ENCODE peak calls at places on chromosomes 5 and 9, in five cellular contexts. X, J, L, V and H are unnamed samples.
A peak's percentile ranks its signal among the peaks of the same experiment; 100 is the strongest.

GRCh38 chr5:128537306-128537998 is 593 bp downstream of the FBN2 start:
- DNase-seq in J (peak; percentile 9), L (no peak), V (peak; percentile 19), X (no peak), H (no peak)

GRCh38 chr5:142952236-142952635 is 182.1 kb downstream of the ARHGAP26 start:
- DNase-seq in J (no peak), X (no peak), L (no peak), V (no peak), H (no peak)

GRCh38 chr5:161283296-161283695 is 263.2 kb downstream of the GABRB2 start:
- DNase-seq in J (no peak), V (no peak), X (no peak), L (no peak), H (no peak)

GRCh38 chr5:126178521-126178920 is 244.7 kb upstream of the GRAMD2B start:
- DNase-seq in L (no peak), V (no peak), J (no peak), X (no peak), H (no peak)

GRCh38 chr5:6760636-6761035 is 47.4 kb downstream of the TENT4A start:
- DNase-seq in L (no peak), V (peak; percentile 26), J (peak; percentile 26), X (no peak), H (no peak)

GRCh38 chr9:21454149-21454548 is 13.9 kb downstream of the IFNA1 start:
- DNase-seq in X (no peak), V (no peak), L (no peak), J (no peak), H (no peak)

GRCh38 chr9:86958203-86958602 is 10.9 kb upstream of the GAS1 start:
- DNase-seq in L (no peak), X (no peak), V (no peak), J (no peak), H (no peak)

GRCh38 chr5:98911221-98912040 is 17.4 kb downstream of the CHD1 start:
- DNase-seq in L (no peak), X (no peak), V (no peak), J (no peak), H (no peak)

GRCh38 chr9:125455132-125455531 is 193.5 kb downstream of the GAPVD1 start:
- DNase-seq in L (no peak), V (no peak), X (no peak), J (no peak), H (no peak)

GRCh38 chr5:132865668-132866341 is 464 bp downstream of the GDF9 start:
- DNase-seq in L (no peak), J (no peak), V (no peak), X (no peak), H (no peak)

GRCh38 chr5:96661101-96661840 is 905 bp upstream of the CAST start:
- DNase-seq in V (peak; percentile 19), L (peak; percentile 21), X (no peak), J (peak; percentile 32), H (no peak)

GRCh38 chr9:12351293-12351852 is 341.8 kb upstream of the TYRP1 start:
- DNase-seq in L (no peak), V (no peak), X (no peak), J (no peak), H (no peak)

GRCh38 chr9:76818271-76818670 is 54.0 kb downstream of the PCA3 start:
- DNase-seq in J (no peak), V (peak; percentile 24), L (no peak), X (peak; percentile 68), H (no peak)

GRCh38 chr9:116806075-116806474 is 119.0 kb downstream of the TRIM32 start:
- DNase-seq in L (no peak), J (no peak), X (no peak), V (no peak), H (no peak)